ENCODE peak calls at places on chromosomes 12 and 14, in eight cellular contexts. M is substantia nigra; U is A549; E is GM23248; Y is activated B cell treated with CpG ODN at 0.5 μM for 24 hours; D is left ventricle myocardium superior; I is stimulated activated CD8-positive, alpha-beta memory T cell treated with anti-CD3 and anti-CD28 coated beads, Interleukin-7, amount 100 ng/mL, for 4 hours; Z is SW 1271. S is an unnamed sample.
A peak's percentile ranks its signal among the peaks of the same experiment; 100 is the strongest.

GRCh38 chr14:102885686-102886447 is 36.6 kb upstream of the AMN start:
- DNase-seq in Z (no peak), D (no peak), Y (no peak), M (no peak), U (no peak), I (no peak), E (no peak), S (no peak)

GRCh38 chr12:60704171-60704914 is 1108.5 kb downstream of the SLC16A7 start:
- DNase-seq in D (no peak), I (no peak), Z (no peak), U (no peak), Y (no peak), M (no peak), E (no peak), S (no peak)

GRCh38 chr14:57573193-57573592 is 79.5 kb upstream of the CCDC198 start:
- DNase-seq in U (no peak), Z (no peak), E (no peak), Y (no peak), D (no peak), M (no peak), I (no peak), S (no peak)

GRCh38 chr12:98985156-98985555 is 340.1 kb downstream of the APAF1 start:
- DNase-seq in I (no peak), U (no peak), Y (no peak), M (no peak), E (no peak), D (no peak), Z (no peak), S (no peak)

GRCh38 chr12:20475542-20475941 is 107.2 kb downstream of the PDE3A start:
- DNase-seq in M (no peak), Z (no peak), D (no peak), U (no peak), E (no peak), Y (no peak), I (no peak), S (no peak)

GRCh38 chr12:6369916-6370575 is 5.3 kb downstream of the SCNN1A start:
- DNase-seq in D (no peak), E (no peak), I (no peak), Z (no peak), M (no peak), U (no peak), Y (no peak), S (no peak)

GRCh38 chr14:103801459-103801858 is 45.9 kb downstream of the PPP1R13B start:
- DNase-seq in I (no peak), M (no peak), U (no peak), E (peak; percentile 94), Y (no peak), Z (no peak), D (no peak), S (no peak)

GRCh38 chr14:84323963-84324362 is 1206.0 kb upstream of the FLRT2 start:
- DNase-seq in M (no peak), I (no peak), E (no peak), U (no peak), Y (no peak), Z (no peak), D (no peak), S (no peak)

GRCh38 chr12:46402451-46402850 is 29.9 kb upstream of the SLC38A2 start:
- DNase-seq in I (no peak), Y (no peak), D (no peak), M (no peak), Z (no peak), E (peak; percentile 84), U (no peak), S (no peak)

GRCh38 chr12:123757555-123757954 is 4.5 kb upstream of the DNAH10 start:
- DNase-seq in Y (no peak), Z (no peak), M (no peak), U (no peak), I (no peak), E (peak; percentile 41), D (no peak), S (no peak)

GRCh38 chr12:31589896-31590729 is 823 bp downstream of the DENND5B start:
- DNase-seq in I (peak; percentile 16), Z (no peak), M (peak; percentile 72), E (peak; percentile 84), U (peak; percentile 62), Y (peak; percentile 75), D (peak; percentile 83), S (peak; percentile 41)

GRCh38 chr12:5038781-5039311 is 4.8 kb upstream of the KCNA5 start:
- DNase-seq in Z (no peak), I (no peak), Y (no peak), D (no peak), U (no peak), E (no peak), M (no peak), S (no peak)

GRCh38 chr14:70707138-70708038 is 65.7 kb downstream of the TTC9 start:
- DNase-seq in E (peak; percentile 68), Y (no peak), U (no peak), Z (no peak), M (no peak), I (no peak), D (no peak), S (no peak)

GRCh38 chr12:33671676-33672075 is 232.1 kb upstream of the SYT10 start:
- DNase-seq in E (no peak), M (no peak), I (no peak), D (no peak), Z (no peak), Y (no peak), U (no peak), S (no peak)

GRCh38 chr14:99606359-99606758 is 2.4 kb upstream of the CCDC85C start:
- DNase-seq in D (no peak), E (no peak), Y (no peak), Z (no peak), I (no peak), M (no peak), U (no peak), S (no peak)

GRCh38 chr12:104682790-104683279 is 226.1 kb downstream of the CHST11 start:
- DNase-seq in Z (no peak), D (no peak), E (no peak), Y (no peak), I (peak; percentile 56), U (no peak), M (no peak), S (no peak)

GRCh38 chr12:111029732-111030131 is 109.4 kb upstream of the MYL2 start:
- DNase-seq in U (no peak), I (no peak), M (no peak), Y (no peak), Z (no peak), E (no peak), D (no peak), S (no peak)

GRCh38 chr12:26317942-26318565 is 122.7 kb downstream of the SSPN start:
- DNase-seq in I (no peak), E (peak; percentile 74), Z (no peak), D (no peak), Y (no peak), U (no peak), M (no peak), S (no peak)

GRCh38 chr14:106518054-106518943 is 991.9 kb downstream of the TMEM121 start:
- DNase-seq in Z (no peak), U (no peak), E (no peak), M (no peak), D (peak; percentile 67), Y (peak; percentile 68), I (peak; percentile 66), S (no peak)

GRCh38 chr12:109581856-109582255 is 8.3 kb downstream of the MVK start:
- DNase-seq in D (no peak), E (peak; percentile 61), Y (no peak), Z (no peak), I (no peak), U (no peak), M (no peak), S (no peak)

GRCh38 chr12:32265920-32266319 is 133.4 kb upstream of the FGD4 start:
- DNase-seq in E (peak; percentile 35), I (no peak), Z (no peak), Y (no peak), U (no peak), D (no peak), M (no peak), S (no peak)

GRCh38 chr14:72644758-72645489 is 249.0 kb downstream of the DPF3 start:
- DNase-seq in I (no peak), Z (no peak), U (no peak), E (peak; percentile 13), M (no peak), Y (no peak), D (no peak), S (no peak)

GRCh38 chr14:56224179-56224578 is 106.0 kb downstream of the PELI2 start:
- DNase-seq in Z (no peak), E (no peak), U (no peak), D (no peak), M (no peak), I (no peak), Y (no peak), S (no peak)

GRCh38 chr14:67674139-67674479 is 323 bp downstream of the VTI1B start:
- DNase-seq in U (peak; percentile 80), Z (peak; percentile 76), M (peak; percentile 64), E (peak; percentile 83), D (peak; percentile 82), I (peak; percentile 31), Y (peak; percentile 47), S (peak; percentile 66)

GRCh38 chr14:49485290-49485689 is 100.9 kb downstream of the RPS29 start:
- DNase-seq in U (no peak), M (no peak), Z (no peak), I (no peak), Y (no peak), E (no peak), D (no peak), S (no peak)

GRCh38 chr12:3520711-3521110 is 29.7 kb downstream of the PRMT8 start:
- DNase-seq in U (no peak), M (no peak), Y (no peak), E (no peak), I (no peak), Z (no peak), D (no peak), S (no peak)

GRCh38 chr14:54572316-54572715 is 5.4 kb downstream of the SAMD4A start:
- DNase-seq in U (no peak), Y (no peak), I (no peak), D (no peak), M (no peak), Z (no peak), E (peak; percentile 38), S (no peak)

GRCh38 chr14:59454131-59454530 is 11.0 kb downstream of the GPR135 start:
- DNase-seq in Z (no peak), U (no peak), M (no peak), Y (no peak), D (no peak), E (peak; percentile 96), I (no peak), S (no peak)

S was measured in hypothalamus.